ENCODE peak calls at places on chromosomes 5 and 9, in six cellular contexts. G is mesothelial cell of epicardium, A is SW 1271, Z is progenitor cell of endocrine pancreas, Y is IMR-90, M is left cardiac atrium. N is an unnamed sample.

GRCh38 chr5:8081179-8081578 is 212.2 kb downstream of the MTRR start:
- DNase-seq in G (no peak), A (no peak), Z (no peak), Y (no peak), M (no peak), N (no peak)

GRCh38 chr5:145811834-145812625 is 23.1 kb downstream of the PRELID2 start:
- DNase-seq in G (no peak), A (peak; percentile 46), Z (no peak), Y (peak; percentile 48), M (peak; percentile 21), N (no peak)

GRCh38 chr5:83720805-83721431 is at the start of gene HAPLN1:
- DNase-seq in G (no peak), A (no peak), Z (no peak), Y (no peak), M (no peak), N (no peak)

GRCh38 chr9:108551030-108551964 is 304.5 kb downstream of the ACTL7B start:
- DNase-seq in G (no peak), A (peak; percentile 76), Z (no peak), Y (peak; percentile 96), M (no peak), N (peak; percentile 65)

GRCh38 chr5:673837-674629 is 19.1 kb downstream of the TPPP start:
- DNase-seq in G (no peak), A (no peak), Z (no peak), Y (no peak), M (peak; percentile 29), N (no peak)

GRCh38 chr9:129752915-129753724 is at the start of gene PTGES:
- DNase-seq in G (peak; percentile 70), A (peak; percentile 61), Z (no peak), Y (peak; percentile 87), M (peak; percentile 81), N (peak; percentile 50)

GRCh38 chr5:179588166-179588565 is 35.3 kb downstream of the HNRNPH1 start:
- DNase-seq in G (no peak), A (no peak), Z (no peak), Y (peak; percentile 67), M (no peak), N (no peak)

GRCh38 chr9:71984388-71985069 is 73.1 kb downstream of the C9orf85 start:
- DNase-seq in G (no peak), A (peak; percentile 10), Z (no peak), Y (peak; percentile 77), M (peak; percentile 56), N (peak; percentile 46)

GRCh38 chr5:1068204-1068894 is 43.5 kb downstream of the SLC12A7 start:
- DNase-seq in G (no peak), A (no peak), Z (no peak), Y (no peak), M (no peak), N (no peak)

GRCh38 chr5:83034552-83035181 is 42.5 kb downstream of the TMEM167A start:
- DNase-seq in G (no peak), A (no peak), Z (no peak), Y (no peak), M (no peak), N (no peak)

GRCh38 chr5:34487202-34487879 is 168.8 kb upstream of the RAI14 start:
- DNase-seq in G (no peak), A (no peak), Z (no peak), Y (peak; percentile 97), M (no peak), N (peak; percentile 79)

GRCh38 chr9:70156729-70157128 is 102.0 kb upstream of the SMC5 start:
- DNase-seq in G (no peak), A (no peak), Z (no peak), Y (peak; percentile 73), M (no peak), N (no peak)

GRCh38 chr9:133754187-133754586 is 16.0 kb upstream of the SARDH start:
- DNase-seq in G (no peak), A (no peak), Z (no peak), Y (no peak), M (no peak), N (no peak)

GRCh38 chr5:130034872-130035271 is 130.6 kb downstream of the CHSY3 start:
- DNase-seq in G (no peak), A (peak; percentile 26), Z (no peak), Y (peak; percentile 8), M (no peak), N (no peak)

GRCh38 chr5:79873216-79873615 is 117.8 kb downstream of the MTX3 start:
- DNase-seq in G (no peak), A (no peak), Z (no peak), Y (no peak), M (no peak), N (no peak)

GRCh38 chr5:32326216-32326772 is 13.6 kb upstream of the MTMR12 start:
- DNase-seq in G (no peak), A (no peak), Z (no peak), Y (peak; percentile 68), M (no peak), N (no peak)

GRCh38 chr5:71677977-71678376 is 41.1 kb upstream of the CARTPT start:
- DNase-seq in G (no peak), A (no peak), Z (no peak), Y (no peak), M (no peak), N (no peak)

GRCh38 chr5:141841376-141841775 is 36.8 kb downstream of the PCDH1 start:
- DNase-seq in G (no peak), A (no peak), Z (no peak), Y (no peak), M (no peak), N (no peak)

GRCh38 chr9:91063471-91063870 is 261.9 kb downstream of the SYK start:
- DNase-seq in G (no peak), A (no peak), Z (no peak), Y (no peak), M (no peak), N (no peak)

GRCh38 chr5:135024956-135025729 is 8.9 kb downstream of the PITX1 start:
- DNase-seq in G (no peak), A (no peak), Z (no peak), Y (no peak), M (no peak), N (no peak)

GRCh38 chr5:57566914-57567313 is 84.3 kb upstream of the ACTBL2 start:
- DNase-seq in G (no peak), A (no peak), Z (no peak), Y (peak; percentile 89), M (no peak), N (no peak)